ENCODE peak calls at places on chromosomes 16 and 17, in four cellular contexts. N, T, P and M are unnamed samples.

GRCh38 chr17:68196394-68197090 is 51.3 kb upstream of the AMZ2 start:
- DNase-seq in N (no peak), T (no peak), P (no peak), M (peak)

GRCh38 chr16:716250-716607 is 1.3 kb downstream of the METRN start:
- DNase-seq in N (peak), T (peak), P (no peak), M (no peak)

GRCh38 chr17:35094902-35095301 is 24.8 kb downstream of the RAD51D start:
- DNase-seq in N (peak), T (no peak), P (no peak), M (no peak)

GRCh38 chr17:67573987-67574657 is 143.6 kb upstream of the NOL11 start:
- DNase-seq in N (no peak), T (no peak), P (no peak), M (no peak)

GRCh38 chr16:4917117-4917516 is 19.8 kb downstream of the PPL start:
- DNase-seq in N (no peak), T (no peak), P (no peak), M (no peak)

GRCh38 chr17:76716834-76717205 is 6.1 kb upstream of the MXRA7 start:
- DNase-seq in N (peak), T (no peak), P (no peak), M (no peak)

GRCh38 chr17:40536731-40537171 is 28.5 kb downstream of the CCR7 start:
- DNase-seq in N (peak), T (peak), P (no peak), M (peak)

GRCh38 chr17:279356-279755 is 73.3 kb downstream of the RPH3AL start:
- DNase-seq in N (no peak), T (no peak), P (no peak), M (peak)

GRCh38 chr17:3960764-3961163 is 3.5 kb downstream of the ATP2A3 start:
- DNase-seq in N (peak), T (no peak), P (no peak), M (peak)

GRCh38 chr16:61887903-61888302 is 148.3 kb downstream of the CDH8 start:
- DNase-seq in N (no peak), T (no peak), P (no peak), M (no peak)

GRCh38 chr17:15169676-15170075 is 95.5 kb downstream of the PMP22 start:
- DNase-seq in N (no peak), T (no peak), P (no peak), M (no peak)

GRCh38 chr17:79937981-79938695 is 97.5 kb downstream of the TBC1D16 start:
- DNase-seq in N (no peak), T (no peak), P (peak), M (no peak)

GRCh38 chr16:73015612-73016487 is 32.1 kb downstream of the ZFHX3 start:
- DNase-seq in N (no peak), T (peak), P (peak), M (no peak)

GRCh38 chr17:18191071-18191667 is 7.5 kb downstream of the ALKBH5 start:
- DNase-seq in N (peak), T (no peak), P (no peak), M (no peak)

GRCh38 chr17:7263071-7263800 is 958 bp upstream of the CLDN7 start:
- DNase-seq in N (no peak), T (no peak), P (no peak), M (no peak)

GRCh38 chr16:57186630-57187507 is 740 bp downstream of the RSPRY1 start:
- DNase-seq in N (peak), T (no peak), P (no peak), M (no peak)

GRCh38 chr17:74531231-74531761 is at the start of gene CD300LB:
- DNase-seq in N (no peak), T (peak), P (no peak), M (peak)

GRCh38 chr16:65537336-65537735 is 415.5 kb upstream of the CDH11 start:
- DNase-seq in N (no peak), T (no peak), P (no peak), M (no peak)

GRCh38 chr16:68548947-68549346 is 9.9 kb downstream of the ZFP90 start:
- DNase-seq in N (no peak), T (no peak), P (no peak), M (no peak)

GRCh38 chr16:12542818-12543699 is 260.6 kb downstream of the CPPED1 start:
- DNase-seq in N (no peak), T (no peak), P (no peak), M (no peak)

GRCh38 chr17:71284032-71284755 is 836.6 kb upstream of the SOX9 start:
- DNase-seq in N (no peak), T (no peak), P (no peak), M (no peak)

GRCh38 chr17:70539172-70539924 is 370.0 kb downstream of the KCNJ2 start:
- DNase-seq in N (no peak), T (no peak), P (no peak), M (no peak)

GRCh38 chr16:67641779-67642708 is 2.9 kb upstream of the CARMIL2 start:
- DNase-seq in N (peak), T (no peak), P (no peak), M (peak)

GRCh38 chr16:15764112-15764511 is 92.7 kb downstream of the MYH11 start:
- DNase-seq in N (no peak), T (no peak), P (no peak), M (no peak)